ENCODE peak calls at places on chromosomes 12 and 14, in seven cellular contexts. One of them, this sample, is unnamed.

GRCh38 chr14:104378636-104379225 is 200.8 kb upstream of the C14orf180 start:
- DNase-seq in cardiac muscle cell: no peak
- DNase-seq in HepG2: no peak
- DNase-seq in astrocyte: no peak
- DNase-seq in T-helper 17 cell: no peak
- DNase-seq in fibroblast of pulmonary artery: no peak
- DNase-seq in ACHN: no peak
- DNase-seq in this sample: no peak

GRCh38 chr12:40693503-40693863 is 1.2 kb downstream of the CNTN1 start:
- DNase-seq in cardiac muscle cell: peak; percentile 72
- DNase-seq in HepG2: no peak
- DNase-seq in astrocyte: no peak
- DNase-seq in T-helper 17 cell: no peak
- DNase-seq in fibroblast of pulmonary artery: no peak
- DNase-seq in ACHN: no peak
- DNase-seq in this sample: no peak

GRCh38 chr12:52865090-52865944 is 16.5 kb upstream of the KRT78 start:
- DNase-seq in cardiac muscle cell: peak; percentile 84
- DNase-seq in HepG2: peak; percentile 56
- DNase-seq in astrocyte: peak; percentile 39
- DNase-seq in T-helper 17 cell: no peak
- DNase-seq in fibroblast of pulmonary artery: peak; percentile 80
- DNase-seq in ACHN: peak; percentile 87
- DNase-seq in this sample: peak; percentile 10

GRCh38 chr12:2456813-2457186 is 338.0 kb upstream of the FKBP4 start:
- DNase-seq in cardiac muscle cell: no peak
- DNase-seq in HepG2: no peak
- DNase-seq in astrocyte: no peak
- DNase-seq in T-helper 17 cell: no peak
- DNase-seq in fibroblast of pulmonary artery: no peak
- DNase-seq in ACHN: no peak
- DNase-seq in this sample: no peak

GRCh38 chr12:118188690-118189371 is 52.9 kb downstream of the PEBP1 start:
- DNase-seq in cardiac muscle cell: no peak
- DNase-seq in HepG2: no peak
- DNase-seq in astrocyte: peak; percentile 58
- DNase-seq in T-helper 17 cell: no peak
- DNase-seq in fibroblast of pulmonary artery: peak; percentile 73
- DNase-seq in ACHN: no peak
- DNase-seq in this sample: no peak

GRCh38 chr14:30620178-30620577 is 1.9 kb upstream of the SCFD1 start:
- DNase-seq in cardiac muscle cell: no peak
- DNase-seq in HepG2: no peak
- DNase-seq in astrocyte: peak; percentile 61
- DNase-seq in T-helper 17 cell: no peak
- DNase-seq in fibroblast of pulmonary artery: peak; percentile 59
- DNase-seq in ACHN: peak; percentile 64
- DNase-seq in this sample: no peak

GRCh38 chr14:61695695-61696527 is 598 bp downstream of the HIF1A start:
- DNase-seq in cardiac muscle cell: peak; percentile 81
- DNase-seq in HepG2: peak; percentile 45
- DNase-seq in astrocyte: peak; percentile 40
- DNase-seq in T-helper 17 cell: peak; percentile 46
- DNase-seq in fibroblast of pulmonary artery: peak; percentile 77
- DNase-seq in ACHN: peak; percentile 48
- DNase-seq in this sample: no peak

GRCh38 chr12:32489070-32489469 is 89.7 kb downstream of the FGD4 start:
- DNase-seq in cardiac muscle cell: no peak
- DNase-seq in HepG2: no peak
- DNase-seq in astrocyte: no peak
- DNase-seq in T-helper 17 cell: no peak
- DNase-seq in fibroblast of pulmonary artery: no peak
- DNase-seq in ACHN: no peak
- DNase-seq in this sample: no peak

GRCh38 chr14:90275820-90276219 is 19.5 kb downstream of the PSMC1 start:
- DNase-seq in cardiac muscle cell: no peak
- DNase-seq in HepG2: no peak
- DNase-seq in astrocyte: peak; percentile 79
- DNase-seq in T-helper 17 cell: no peak
- DNase-seq in fibroblast of pulmonary artery: peak; percentile 56
- DNase-seq in ACHN: no peak
- DNase-seq in this sample: no peak